ENCODE peak calls at places on chromosomes 7 and 10, in seven cellular contexts. J is astrocyte, U is GM12878, B is left ventricle myocardium inferior, M is ovary, G is epithelial cell of esophagus, Z is AG04449. X is an unnamed sample.

GRCh38 chr7:7757576-7757975 is 39.2 kb upstream of the RPA3 start:
- DNase-seq in J (no peak), U (no peak), B (no peak), M (no peak), G (no peak), Z (no peak), X (no peak)

GRCh38 chr10:3776796-3777571 is 8.0 kb downstream of the KLF6 start:
- DNase-seq in J (peak), U (no peak), B (no peak), M (no peak), G (peak), Z (no peak), X (peak)

GRCh38 chr10:46106410-46107255 is 60.6 kb upstream of the MSMB start:
- DNase-seq in J (peak), U (no peak), B (peak), M (no peak), G (peak), Z (no peak), X (peak)

GRCh38 chr10:82308641-82309040 is 433.6 kb downstream of the NRG3 start:
- DNase-seq in J (no peak), U (no peak), B (no peak), M (no peak), G (no peak), Z (no peak), X (no peak)

GRCh38 chr10:84214612-84215235 is 10.6 kb downstream of the LRIT2 start:
- DNase-seq in J (no peak), U (no peak), B (no peak), M (no peak), G (peak), Z (no peak), X (no peak)

GRCh38 chr7:128000854-128001265 is 30.4 kb downstream of the LRRC4 start:
- DNase-seq in J (no peak), U (peak), B (no peak), M (no peak), G (no peak), Z (no peak), X (no peak)

GRCh38 chr7:5629941-5630340 is 151.5 kb downstream of the RNF216 start:
- DNase-seq in J (peak), U (no peak), B (no peak), M (peak), G (peak), Z (no peak), X (peak)

GRCh38 chr10:44245601-44245938 is 139.3 kb downstream of the CXCL12 start:
- DNase-seq in J (peak), U (no peak), B (no peak), M (no peak), G (no peak), Z (no peak), X (no peak)

GRCh38 chr10:84074521-84074920 is 64.8 kb upstream of the GHITM start:
- DNase-seq in J (peak), U (no peak), B (no peak), M (no peak), G (no peak), Z (no peak), X (no peak)

GRCh38 chr10:77293785-77294184 is 343.8 kb downstream of the KCNMA1 start:
- DNase-seq in J (no peak), U (no peak), B (no peak), M (no peak), G (no peak), Z (no peak), X (no peak)

GRCh38 chr7:96273716-96274115 is 48.2 kb downstream of the SLC25A13 start:
- DNase-seq in J (no peak), U (no peak), B (no peak), M (no peak), G (no peak), Z (peak), X (peak)

GRCh38 chr10:112950714-112951348 is 784 bp downstream of the TCF7L2 start:
- DNase-seq in J (peak), U (no peak), B (peak), M (peak), G (peak), Z (no peak), X (no peak)

GRCh38 chr10:84204122-84204521 is 9.8 kb downstream of the CDHR1 start:
- DNase-seq in J (no peak), U (no peak), B (no peak), M (no peak), G (peak), Z (no peak), X (no peak)

GRCh38 chr10:110358869-110359629 is 54.3 kb upstream of the SMNDC1 start:
- DNase-seq in J (peak), U (no peak), B (peak), M (no peak), G (peak), Z (no peak), X (no peak)

GRCh38 chr7:21365866-21366624 is 61.8 kb upstream of the SP4 start:
- DNase-seq in J (peak), U (no peak), B (no peak), M (no peak), G (peak), Z (no peak), X (peak)

GRCh38 chr7:155803418-155804376 is 8.6 kb downstream of the SHH start:
- DNase-seq in J (no peak), U (no peak), B (no peak), M (no peak), G (peak), Z (no peak), X (no peak)

GRCh38 chr10:98150544-98150943 is 16.1 kb downstream of the R3HCC1L start:
- DNase-seq in J (peak), U (no peak), B (no peak), M (no peak), G (no peak), Z (no peak), X (peak)

GRCh38 chr7:38838992-38839391 is 70.0 kb downstream of the VPS41 start:
- DNase-seq in J (no peak), U (no peak), B (no peak), M (no peak), G (no peak), Z (no peak), X (no peak)

GRCh38 chr10:105837951-105838350 is 1196.9 kb downstream of the SORCS3 start:
- DNase-seq in J (peak), U (peak), B (no peak), M (no peak), G (peak), Z (no peak), X (no peak)

GRCh38 chr7:1844336-1844955 is 174.4 kb downstream of the ELFN1 start:
- DNase-seq in J (no peak), U (no peak), B (peak), M (peak), G (no peak), Z (no peak), X (no peak)

GRCh38 chr7:151247016-151247580 is 1.4 kb downstream of the SMARCD3 start:
- DNase-seq in J (no peak), U (no peak), B (no peak), M (no peak), G (no peak), Z (no peak), X (no peak)

DNA sequence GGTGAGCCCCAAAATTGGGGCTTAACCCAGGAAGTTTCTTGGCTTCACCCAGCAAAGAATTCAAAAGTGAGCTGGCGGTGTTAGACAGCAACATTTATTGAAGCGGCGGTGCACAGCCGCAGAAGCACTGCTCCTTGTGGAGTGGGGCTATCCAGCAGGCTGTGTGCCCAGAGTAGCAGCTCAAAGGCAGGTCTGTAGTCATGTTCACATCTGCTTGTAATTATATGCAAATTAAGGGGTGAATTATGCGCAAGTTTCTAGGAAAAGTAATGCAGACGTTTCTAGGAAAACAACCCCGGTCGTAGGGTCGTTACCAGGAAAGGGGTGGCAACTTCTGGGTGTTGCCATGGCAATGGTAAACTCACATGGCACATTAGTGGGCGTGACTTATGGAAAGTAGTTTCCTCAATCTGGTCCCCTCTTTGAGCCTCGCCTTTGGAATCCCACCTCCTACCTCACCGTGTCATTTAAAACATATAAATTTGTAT is 13.7 kb upstream of the KBTBD2 start:
- DNase-seq in J (peak), U (no peak), B (no peak), M (no peak), G (peak), Z (no peak), X (peak)
- H3K4me3 ChIP-seq in J (peak), U (no peak), B (peak), M (peak), G (peak), Z (peak), X (peak)

DNA sequence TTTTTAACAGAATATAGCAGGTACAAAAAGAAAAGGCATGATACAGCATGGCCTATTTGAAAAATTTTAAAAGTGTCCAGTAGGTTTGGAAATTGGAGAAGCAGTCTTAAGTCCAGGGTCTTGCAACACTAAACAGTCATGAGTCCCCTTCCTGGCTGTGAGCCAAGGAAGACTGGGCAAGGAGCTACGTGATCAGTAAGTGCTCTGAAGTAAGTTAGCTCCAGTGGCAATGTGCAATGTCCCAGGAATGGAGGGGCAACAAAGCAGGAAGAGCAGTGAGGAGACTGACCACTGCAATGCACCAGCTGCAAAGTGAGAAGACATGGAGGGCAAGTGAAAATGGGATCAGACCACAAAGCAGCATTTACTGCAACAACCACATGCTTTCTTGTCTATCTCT is 72.9 kb upstream of the GRID1 start:
- DNase-seq in J (peak), U (no peak), B (peak), M (peak), G (peak), Z (peak), X (peak)
- TF ChIP-seq CTCF in J (no peak), U (no peak), B (no peak), M (no peak), G (no peak), Z (no peak), X (no peak)

DNA sequence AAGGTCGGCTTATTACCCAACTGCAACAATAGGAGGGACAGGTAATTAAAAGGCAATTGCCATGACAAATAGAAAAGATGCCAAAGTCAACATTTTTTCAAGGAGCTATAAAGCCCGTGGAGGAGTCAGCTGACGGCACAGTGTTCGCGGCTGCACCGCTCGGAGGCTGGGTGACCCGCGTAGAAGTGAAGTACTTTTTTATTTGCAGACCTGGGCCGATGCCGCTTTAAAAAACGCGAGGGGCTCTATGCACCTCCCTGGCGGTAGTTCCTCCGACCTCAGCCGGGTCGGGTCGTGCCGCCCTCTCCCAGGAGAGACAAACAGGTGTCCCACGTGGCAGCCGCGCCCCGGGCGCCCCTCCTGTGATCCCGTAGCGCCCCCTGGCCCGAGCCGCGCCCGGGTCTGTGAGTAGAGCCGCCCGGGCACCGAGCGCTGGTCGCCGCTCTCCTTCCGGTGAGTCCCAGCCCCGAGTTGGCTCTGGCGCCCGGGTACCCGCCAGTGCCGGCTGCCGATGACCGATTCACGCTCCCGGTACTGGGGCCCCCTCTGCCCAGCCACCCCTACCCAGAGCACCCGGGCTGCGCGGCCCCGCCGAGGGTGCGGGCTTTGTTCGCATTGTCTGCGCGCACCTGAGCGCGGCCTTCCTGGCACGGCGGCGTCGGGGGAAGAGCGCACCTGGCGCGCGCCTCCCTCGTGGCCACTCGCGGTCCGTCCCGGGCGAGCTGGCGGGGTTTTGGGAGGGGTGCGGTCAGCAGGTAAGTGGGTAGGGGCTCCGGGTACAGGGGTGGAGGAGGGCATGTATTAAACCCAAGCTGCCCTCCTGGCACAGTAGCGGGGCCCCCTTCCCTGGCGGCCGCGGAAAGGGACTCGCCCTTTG is at the start of gene VWA2:
- DNase-seq in J (no peak), U (no peak), B (peak), M (no peak), G (peak), Z (no peak), X (no peak)
- H3K4me3 ChIP-seq in J (peak), U (peak), B (peak), M (peak), G (peak), Z (no peak), X (no peak)

GRCh38 chr10:119700321-119700954 is 25.4 kb upstream of the INPP5F start:
- DNase-seq in J (no peak), U (no peak), B (no peak), M (no peak), G (no peak), Z (no peak), X (no peak)
- TF ChIP-seq CTCF in J (no peak), U (no peak), B (no peak), M (no peak), G (no peak), Z (no peak), X (no peak)

X was measured in foreskin fibroblast.